ENCODE peak calls at places on chromosomes 11 and 22, in four cellular contexts. U is CD4-positive, CD25-positive, alpha-beta regulatory T cell; W is WERI-Rb-1; E is mucosa of descending colon. C is an unnamed sample. For H3K9me3, the result is how much of the 10 kb centered on the place peaks cover.

GRCh38 chr11:107741044-107741823 is 29.4 kb upstream of the SLN start:
- DNase-seq in U (no peak), W (no peak), E (peak), C (no peak)

GRCh38 chr11:118908931-118909618 is 16.7 kb downstream of the BCL9L start:
- DNase-seq in U (no peak), W (peak), E (peak), C (peak)

GRCh38 chr22:44809456-44809855 is 57.1 kb downstream of the ARHGAP8 start:
- DNase-seq in U (no peak), W (no peak), E (peak), C (no peak)

GRCh38 chr11:68406318-68407313 is 53.9 kb upstream of the PPP6R3 start:
- DNase-seq in U (no peak), W (no peak), E (peak), C (no peak)

GRCh38 chr11:76703707-76704106 is 33.2 kb upstream of the LRRC32 start:
- DNase-seq in U (no peak), W (no peak), E (no peak), C (no peak)

GRCh38 chr11:130470832-130471706 is 22.6 kb downstream of the ADAMTS15 start:
- DNase-seq in U (no peak), W (no peak), E (no peak), C (peak)

GRCh38 chr22:19723990-19724827 is 870 bp downstream of the GP1BB start:
- DNase-seq in U (no peak), W (no peak), E (no peak), C (peak)

GRCh38 chr11:114896594-114896993 is 218.3 kb downstream of the NXPE2 start:
- DNase-seq in U (no peak), W (no peak), E (no peak), C (no peak)

GRCh38 chr11:44146931-44147330 is 51.5 kb downstream of the EXT2 start:
- DNase-seq in U (no peak), W (no peak), E (no peak), C (no peak)

GRCh38 chr22:48088926-48089536 is 1326.6 kb downstream of the TBC1D22A start:
- DNase-seq in U (no peak), W (no peak), E (no peak), C (no peak)
- H3K9me3 ChIP-seq in U (under half), W (under half), E (under half), C (under half)

GRCh38 chr11:77884186-77884828 is 63.4 kb downstream of the AAMDC start:
- DNase-seq in U (no peak), W (no peak), E (no peak), C (no peak)
- H3K9me3 ChIP-seq in U (under half), W (under half), E (under half), C (under half)

GRCh38 chr22:47267531-47268282 is 505.3 kb downstream of the TBC1D22A start:
- DNase-seq in U (no peak), W (no peak), E (no peak), C (no peak)

GRCh38 chr22:47269689-47270088 is 507.2 kb downstream of the TBC1D22A start:
- DNase-seq in U (no peak), W (no peak), E (no peak), C (no peak)

GRCh38 chr22:47274196-47274595 is 511.7 kb downstream of the TBC1D22A start:
- DNase-seq in U (no peak), W (no peak), E (no peak), C (no peak)

GRCh38 chr22:47266329-47266728 is 503.9 kb downstream of the TBC1D22A start:
- DNase-seq in U (no peak), W (no peak), E (no peak), C (no peak)

GRCh38 chr22:47270463-47271135 is 508.1 kb downstream of the TBC1D22A start:
- DNase-seq in U (no peak), W (no peak), E (no peak), C (no peak)
- H3K9me3 ChIP-seq in U (under half), W (under half), E (under half), C (under half)

DNA sequence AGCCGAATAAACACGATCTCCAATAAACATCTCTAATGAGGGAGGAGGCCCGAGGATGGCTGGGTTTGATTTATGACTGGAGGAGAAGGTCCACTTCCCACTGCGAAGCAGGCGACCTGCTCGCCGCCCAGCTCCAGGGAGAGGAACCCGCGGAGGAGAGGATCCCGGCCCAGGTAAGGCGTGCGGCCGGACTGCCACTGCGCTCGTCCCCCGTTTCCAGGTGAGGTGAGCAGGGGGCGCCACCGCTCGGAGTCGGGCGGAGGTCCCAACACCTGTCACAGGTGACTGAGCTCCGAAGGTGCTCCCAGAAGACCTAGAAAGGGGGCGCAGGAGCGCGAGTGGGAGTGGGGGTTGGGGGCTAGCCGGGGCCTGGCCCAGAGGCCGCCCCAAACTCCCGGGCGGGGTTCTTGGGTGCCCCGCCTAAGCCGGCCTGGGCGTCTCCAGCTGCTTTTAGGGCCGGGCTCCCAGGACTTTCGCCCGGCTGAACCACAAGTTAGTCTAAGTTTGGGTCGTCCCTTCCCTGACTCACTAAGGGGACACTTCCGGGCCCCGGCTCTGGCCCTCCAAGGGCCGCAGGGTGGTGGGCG is 5.4 kb upstream of the PAX6 start:
- DNase-seq in U (no peak), W (no peak), E (peak), C (no peak)
- H3K9me3 ChIP-seq in U (under half), W (under half), E (under half), C (under half)

GRCh38 chr11:57475671-57476222 is 15.4 kb downstream of the RTN4RL2 start:
- DNase-seq in U (no peak), W (no peak), E (no peak), C (no peak)

GRCh38 chr11:57474751-57475115 is 14.4 kb downstream of the RTN4RL2 start:
- DNase-seq in U (no peak), W (no peak), E (no peak), C (no peak)

GRCh38 chr11:57473208-57473930 is 13.0 kb downstream of the RTN4RL2 start:
- DNase-seq in U (no peak), W (no peak), E (no peak), C (no peak)

GRCh38 chr11:57475191-57475590 is 14.9 kb downstream of the RTN4RL2 start:
- DNase-seq in U (no peak), W (no peak), E (no peak), C (no peak)

GRCh38 chr11:57474017-57474750 is 13.9 kb downstream of the RTN4RL2 start:
- DNase-seq in U (no peak), W (no peak), E (no peak), C (no peak)
- H3K9me3 ChIP-seq in U (under half), W (under half), E (under half), C (under half)

C was measured in right cardiac atrium.